ENCODE peak calls at places on chromosomes 12 and 14, in five cellular contexts. O, P, T, S and E are unnamed samples.

GRCh38 chr12:89151536-89151935 is 200.8 kb downstream of the DUSP6 start:
- DNase-seq in O (no peak), P (no peak), S (no peak), T (no peak), E (no peak)

GRCh38 chr14:101072945-101073597 is 169.5 kb upstream of the RTL1 start:
- DNase-seq in T (peak; percentile 81), P (peak; percentile 76), O (no peak), S (peak; percentile 31), E (no peak)

GRCh38 chr12:96420255-96420930 is 20.2 kb upstream of the CDK17 start:
- DNase-seq in P (no peak), S (no peak), T (no peak), O (no peak), E (no peak)

GRCh38 chr12:2792670-2793500 is 1.9 kb upstream of the FKBP4 start:
- DNase-seq in O (no peak), P (peak; percentile 71), S (no peak), T (no peak), E (no peak)

GRCh38 chr12:124685689-124685993 is 118.2 kb upstream of the NCOR2 start:
- DNase-seq in T (no peak), P (no peak), S (no peak), O (no peak), E (no peak)

GRCh38 chr14:94485944-94486841 is 10.2 kb upstream of the SERPINA9 start:
- DNase-seq in S (peak; percentile 62), P (no peak), T (peak; percentile 41), O (no peak), E (peak; percentile 52)

GRCh38 chr14:95119336-95119735 is 38.0 kb downstream of the DICER1 start:
- DNase-seq in P (no peak), O (no peak), S (no peak), T (no peak), E (no peak)

GRCh38 chr12:114368685-114369084 is 37.3 kb downstream of the TBX5 start:
- DNase-seq in T (no peak), S (no peak), P (no peak), O (no peak), E (no peak)

GRCh38 chr12:87923361-87923760 is 105.8 kb downstream of the C12orf50 start:
- DNase-seq in O (no peak), P (no peak), S (no peak), T (no peak), E (no peak)

GRCh38 chr14:29442720-29443119 is 484.9 kb downstream of the PRKD1 start:
- DNase-seq in P (no peak), T (no peak), S (no peak), O (no peak), E (no peak)

GRCh38 chr12:75509621-75510020 is 1.8 kb downstream of the KRR1 start:
- DNase-seq in S (no peak), O (no peak), T (no peak), P (no peak), E (no peak)

GRCh38 chr12:75505706-75506312 is 5.6 kb downstream of the KRR1 start:
- DNase-seq in O (no peak), S (no peak), P (no peak), T (no peak), E (no peak)

GRCh38 chr12:75508159-75508558 is 3.2 kb downstream of the KRR1 start:
- DNase-seq in S (no peak), P (no peak), O (no peak), T (no peak), E (no peak)

GRCh38 chr12:75511116-75512048 is at the start of gene KRR1:
- DNase-seq in S (peak; percentile 93), O (peak; percentile 53), T (peak; percentile 94), P (peak; percentile 93), E (peak; percentile 93)
- TF ChIP-seq POLR2A in S (no peak), O (peak; percentile 31), T (peak; percentile 60), P (no peak), E (no peak)

DNA sequence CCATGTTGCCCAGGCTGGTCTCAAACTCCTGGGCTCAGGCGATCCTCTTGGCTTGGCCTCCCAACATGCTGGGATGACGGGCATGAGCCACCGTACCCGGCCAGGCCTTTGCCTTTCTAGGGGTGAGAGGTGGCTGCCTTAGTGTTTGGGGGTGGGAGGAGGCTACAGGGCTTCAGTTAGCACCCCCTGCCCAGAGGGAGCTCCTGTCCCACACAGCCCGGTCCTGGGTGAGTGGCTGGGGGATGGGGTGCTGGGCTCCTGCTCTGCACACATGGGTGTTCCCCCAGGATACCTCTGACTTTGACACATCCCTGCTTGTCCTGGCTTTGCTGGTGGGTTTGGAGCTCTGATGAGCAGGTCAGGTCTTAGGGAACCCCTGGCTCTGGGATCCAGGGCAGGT is 9.9 kb downstream of the ULK1 start:
- DNase-seq in S (no peak), P (no peak), T (no peak), O (no peak), E (no peak)
- H3K4me1 ChIP-seq in S (peaks cover 36% of the 10 kb centered on the region), P (peaks cover 53% of the 10 kb centered on the region), T (peaks cover 13% of the 10 kb centered on the region), O (peaks cover 33% of the 10 kb centered on the region), E (peaks cover 25% of the 10 kb centered on the region)

GRCh38 chr12:53674977-53675700 is 744 bp downstream of the ATP5MC2 start:
- DNase-seq in O (no peak), S (no peak), T (no peak), P (no peak), E (no peak)

GRCh38 chr12:53670966-53671365 is 4.9 kb downstream of the ATP5MC2 start:
- DNase-seq in S (no peak), P (no peak), T (no peak), O (no peak), E (no peak)

GRCh38 chr12:53676715-53677611 is 1.1 kb upstream of the ATP5MC2 start:
- DNase-seq in P (peak; percentile 82), T (peak; percentile 41), S (peak; percentile 28), O (no peak), E (peak; percentile 70)

GRCh38 chr12:53677612-53678133 is 1.8 kb upstream of the ATP5MC2 start:
- DNase-seq in S (no peak), O (no peak), P (no peak), T (no peak), E (no peak)

GRCh38 chr12:53675701-53676607 is at the start of gene ATP5MC2:
- DNase-seq in S (peak; percentile 98), O (peak; percentile 74), T (peak; percentile 98), P (peak; percentile 97), E (peak; percentile 98)
- TF ChIP-seq POLR2A in S (no peak), O (peak; percentile 54), T (peak; percentile 78), P (no peak), E (no peak)

GRCh38 chr12:39343665-39344064 is 99.3 kb downstream of the KIF21A start:
- DNase-seq in T (no peak), O (no peak), S (no peak), P (no peak), E (no peak)
- H3K4me1 ChIP-seq in T (no peaks in the 10 kb centered on the region), O (no peaks in the 10 kb centered on the region), S (no peaks in the 10 kb centered on the region), P (no peaks in the 10 kb centered on the region), E (no peaks in the 10 kb centered on the region)